ENCODE peak calls at places on chromosome 1, in seven cellular contexts. M is tibial nerve, T is coronary artery, A is body of pancreas, C is brain microvascular endothelial cell, X is astrocyte of the spinal cord, Y is mammary epithelial cell. P is an unnamed sample.

GRCh38 chr1:89382479-89382878 is 18.6 kb downstream of the GBP6 start:
- DNase-seq in A (no peak), C (no peak), M (no peak), T (no peak), Y (no peak), X (no peak), P (no peak)

GRCh38 chr1:244326757-244327156 is 125.0 kb downstream of the ADSS2 start:
- DNase-seq in C (no peak), X (no peak), T (peak; percentile 5), A (no peak), Y (no peak), M (no peak), P (no peak)

GRCh38 chr1:215710340-215710971 is 143.4 kb downstream of the KCTD3 start:
- DNase-seq in X (peak; percentile 41), M (no peak), Y (peak; percentile 43), C (peak; percentile 29), T (no peak), A (peak; percentile 14), P (peak; percentile 74)

GRCh38 chr1:77671836-77672235 is 10.6 kb downstream of the ZZZ3 start:
- DNase-seq in C (peak; percentile 44), T (no peak), M (no peak), Y (peak; percentile 21), X (no peak), A (no peak), P (no peak)

GRCh38 chr1:109931189-109931672 is 20.6 kb downstream of the CSF1 start:
- DNase-seq in M (peak; percentile 76), T (peak; percentile 93), X (peak; percentile 89), A (peak; percentile 91), Y (no peak), C (peak; percentile 77), P (peak; percentile 86)

GRCh38 chr1:184621262-184621661 is 133.4 kb downstream of the EDEM3 start:
- DNase-seq in C (no peak), X (peak; percentile 22), T (peak; percentile 65), Y (no peak), M (peak; percentile 67), A (no peak), P (peak; percentile 86)

GRCh38 chr1:200640373-200641174 is 20.0 kb upstream of the KIF14 start:
- DNase-seq in A (peak; percentile 59), M (no peak), T (no peak), Y (no peak), C (no peak), X (no peak), P (no peak)

GRCh38 chr1:43206721-43207228 is 34.6 kb downstream of the CFAP57 start:
- DNase-seq in X (peak; percentile 89), T (no peak), C (peak; percentile 95), M (no peak), Y (peak; percentile 86), A (peak; percentile 43), P (peak; percentile 97)

GRCh38 chr1:156740307-156740678 is 595 bp downstream of the MRPL24 start:
- DNase-seq in M (no peak), T (no peak), C (no peak), Y (peak; percentile 15), A (no peak), X (no peak), P (no peak)

GRCh38 chr1:184222561-184223157 is 164.2 kb upstream of the C1orf21 start:
- DNase-seq in M (peak; percentile 56), X (peak; percentile 23), A (peak; percentile 46), C (peak; percentile 39), Y (peak; percentile 48), T (no peak), P (peak; percentile 71)

DNA sequence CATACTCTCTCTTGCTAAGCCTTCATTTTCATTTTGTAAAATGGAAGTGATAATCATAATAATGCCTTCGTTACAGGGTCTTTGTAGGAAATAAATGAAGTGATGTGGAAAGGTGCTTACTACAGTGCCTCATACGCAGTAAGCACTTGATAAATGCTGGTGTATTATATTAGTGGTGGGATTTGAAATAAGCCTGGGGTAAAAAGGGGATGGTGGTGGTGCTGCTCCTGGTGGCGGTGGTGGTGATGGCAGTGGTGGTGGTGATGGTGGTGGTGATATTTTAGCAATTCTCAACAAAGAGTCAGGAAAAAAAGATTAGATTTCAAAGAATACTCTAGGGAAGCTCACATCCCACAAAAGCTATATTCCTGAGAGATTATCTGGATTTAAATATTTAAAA is 35.5 kb upstream of the ATP1B1 start:
- DNase-seq in A (no peak), T (no peak), C (no peak), Y (no peak), M (no peak), X (no peak), P (no peak)
- TF ChIP-seq CTCF in A (no peak), T (no peak), C (peak; percentile 17), Y (no peak), M (no peak), X (no peak), P (no peak)

GRCh38 chr1:97920832-97921571 is at the start of gene DPYD:
- DNase-seq in T (peak; percentile 90), X (peak; percentile 89), C (peak; percentile 81), A (peak; percentile 88), M (peak; percentile 76), Y (peak; percentile 81), P (peak; percentile 85)

GRCh38 chr1:97920275-97920831 is 481 bp downstream of the DPYD start:
- DNase-seq in T (no peak), M (no peak), Y (peak; percentile 58), X (peak; percentile 40), A (no peak), C (no peak), P (peak; percentile 39)

GRCh38 chr1:97919568-97920261 is 1.1 kb downstream of the DPYD start:
- DNase-seq in T (no peak), Y (peak; percentile 32), C (no peak), X (peak; percentile 45), M (no peak), A (no peak), P (peak; percentile 51)

GRCh38 chr1:97913506-97913905 is 7.3 kb downstream of the DPYD start:
- DNase-seq in X (no peak), A (no peak), Y (no peak), T (no peak), C (no peak), M (no peak), P (no peak)

GRCh38 chr1:97918961-97919360 is 1.9 kb downstream of the DPYD start:
- DNase-seq in T (no peak), Y (no peak), A (no peak), C (no peak), M (no peak), X (no peak), P (no peak)
- H3K4me3 ChIP-seq in T (peak overlapping the region; percentile 92), Y (peak overlapping the region; percentile 99), A (no peak overlapping the region), C (no peak overlapping the region), M (no peak overlapping the region), X (no peak overlapping the region), P (peak overlapping the region; percentile 93)

GRCh38 chr1:12314328-12314903 is 84.6 kb downstream of the VPS13D start:
- DNase-seq in M (no peak), A (no peak), T (no peak), Y (no peak), C (no peak), X (peak; percentile 54), P (peak; percentile 51)
- TF ChIP-seq CTCF in M (peak; percentile 47), A (peak; percentile 64), T (no peak), Y (peak; percentile 21), C (peak; percentile 30), X (peak; percentile 38), P (peak; percentile 22)

GRCh38 chr1:50873458-50874187 is 86.4 kb downstream of the FAF1 start:
- DNase-seq in C (peak; percentile 74), T (no peak), X (peak; percentile 77), A (peak; percentile 62), M (peak; percentile 19), Y (peak; percentile 31), P (peak; percentile 65)
- H3K4me3 ChIP-seq in C (peak overlapping the region; percentile 18), T (no peak overlapping the region), X (peak overlapping the region; percentile 14), A (no peak overlapping the region), M (no peak overlapping the region), Y (no peak overlapping the region), P (no peak overlapping the region)

GRCh38 chr1:220726634-220727033 is 21.5 kb upstream of the MTARC2 start:
- DNase-seq in M (no peak), A (no peak), Y (no peak), T (no peak), X (no peak), C (no peak), P (no peak)
- TF ChIP-seq CTCF in M (no peak), A (peak; percentile 23), Y (no peak), T (no peak), X (peak; percentile 37), C (peak; percentile 51), P (peak; percentile 48)

DNA sequence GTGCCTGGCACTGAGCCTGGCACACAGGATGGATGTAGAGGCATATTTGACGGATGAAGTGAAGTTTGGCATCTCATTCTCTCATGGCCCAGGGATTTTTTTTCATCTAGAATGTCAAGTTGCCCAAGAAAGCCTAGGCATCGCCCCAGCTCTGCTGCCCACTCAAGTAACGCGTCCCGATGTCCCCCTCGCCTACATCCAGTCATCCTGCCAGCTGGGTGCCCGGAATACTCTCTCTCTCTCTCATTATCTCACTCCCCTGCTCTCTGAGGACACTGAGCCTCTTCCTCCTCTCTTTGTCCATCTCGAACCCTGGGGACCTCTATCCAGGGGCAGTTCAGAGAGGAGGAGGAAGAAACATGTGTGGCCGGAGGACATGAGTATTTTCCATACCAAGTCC is 142.3 kb upstream of the ZC3H12A start:
- DNase-seq in T (no peak), A (no peak), C (no peak), Y (no peak), M (no peak), X (no peak), P (no peak)
- H3K4me3 ChIP-seq in T (no peak overlapping the region), A (no peak overlapping the region), C (no peak overlapping the region), Y (no peak overlapping the region), M (no peak overlapping the region), X (no peak overlapping the region), P (no peak overlapping the region)

GRCh38 chr1:46180082-46180616 is 3.9 kb upstream of the P3R3URF start:
- DNase-seq in T (no peak), X (peak; percentile 11), M (no peak), Y (peak; percentile 85), A (peak; percentile 60), C (no peak), P (no peak)
- TF ChIP-seq CTCF in T (no peak), X (no peak), M (no peak), Y (peak; percentile 68), A (no peak), C (no peak), P (no peak)